ENCODE peak calls at places on chromosomes 11 and 22, in ten cellular contexts. T, H, I, P, B, U, W, E, C and X are unnamed samples.

GRCh38 chr11:110337570-110338193 is 41.3 kb upstream of the RDX start:
- DNase-seq in H (no peak), B (no peak), P (no peak), T (peak; percentile 65), I (no peak), E (no peak), U (peak; percentile 12), W (no peak), C (peak; percentile 49), X (no peak)

GRCh38 chr11:1236316-1237127 is 13.7 kb downstream of the MUC5B start:
- DNase-seq in C (no peak), U (no peak), I (no peak), W (no peak), E (no peak), T (no peak), B (no peak), P (no peak), H (peak; percentile 6), X (peak; percentile 76)

GRCh38 chr22:21074092-21074715 is 28.5 kb downstream of the LRRC74B start:
- DNase-seq in C (peak; percentile 26), T (peak; percentile 57), E (peak; percentile 32), P (no peak), W (no peak), B (no peak), H (no peak), U (peak; percentile 87), I (no peak), X (no peak)

GRCh38 chr11:3809624-3809928 is 1.2 kb downstream of the PGAP2 start:
- DNase-seq in C (no peak), H (no peak), P (no peak), E (no peak), U (no peak), T (no peak), W (no peak), B (no peak), I (no peak), X (no peak)

GRCh38 chr22:27881404-27881803 is 37.7 kb downstream of the PITPNB start:
- DNase-seq in C (no peak), P (peak; percentile 73), T (peak; percentile 48), H (no peak), W (no peak), B (no peak), I (no peak), E (no peak), U (peak; percentile 37), X (no peak)

GRCh38 chr11:114822038-114822437 is 143.7 kb downstream of the NXPE2 start:
- DNase-seq in C (no peak), H (no peak), E (no peak), T (no peak), U (no peak), W (no peak), B (no peak), P (no peak), I (no peak), X (no peak)

GRCh38 chr11:65562788-65563187 is 4.6 kb upstream of the LTBP3 start:
- DNase-seq in T (no peak), H (no peak), E (no peak), P (no peak), W (no peak), C (no peak), B (no peak), U (no peak), I (no peak), X (no peak)

GRCh38 chr11:133058501-133058900 is 473.8 kb downstream of the OPCML start:
- DNase-seq in U (no peak), W (no peak), T (no peak), B (no peak), C (no peak), H (no peak), E (no peak), I (no peak), P (no peak), X (no peak)

GRCh38 chr22:43110927-43111623 is 525 bp downstream of the BIK start:
- DNase-seq in T (no peak), I (peak; percentile 50), W (no peak), P (no peak), H (peak; percentile 33), U (no peak), B (no peak), C (peak; percentile 58), E (no peak), X (no peak)

GRCh38 chr22:38412435-38413084 is 42.4 kb downstream of the KCNJ4 start:
- DNase-seq in C (peak; percentile 46), T (no peak), H (peak; percentile 45), I (peak; percentile 41), E (no peak), W (peak; percentile 44), P (peak; percentile 18), B (peak; percentile 85), U (no peak), X (peak; percentile 82)

GRCh38 chr11:35593143-35593542 is 25.1 kb upstream of the FJX1 start:
- DNase-seq in I (no peak), U (peak; percentile 87), T (peak; percentile 93), E (peak; percentile 44), B (no peak), C (peak; percentile 50), P (no peak), W (no peak), H (no peak), X (no peak)

GRCh38 chr11:120128392-120129172 is 9.3 kb downstream of the TRIM29 start:
- DNase-seq in E (no peak), C (peak; percentile 66), H (no peak), P (peak; percentile 37), T (peak; percentile 11), B (no peak), I (no peak), W (no peak), U (peak; percentile 28), X (peak; percentile 97)

GRCh38 chr22:40415531-40416266 is 45.3 kb downstream of the SGSM3 start:
- DNase-seq in W (no peak), B (peak; percentile 73), C (no peak), E (no peak), U (no peak), P (no peak), I (no peak), H (no peak), T (no peak), X (no peak)

GRCh38 chr11:117877120-117877784 is 794 bp upstream of the FXYD6 start:
- DNase-seq in H (no peak), I (no peak), E (no peak), T (no peak), B (no peak), W (no peak), U (peak; percentile 15), C (no peak), P (no peak), X (no peak)

GRCh38 chr11:70174846-70175764 is 28.0 kb upstream of the FADD start:
- DNase-seq in B (no peak), U (no peak), P (no peak), H (no peak), C (no peak), I (no peak), T (no peak), E (no peak), W (no peak), X (no peak)

GRCh38 chr11:16958833-16959232 is 55.4 kb downstream of the PLEKHA7 start:
- DNase-seq in I (no peak), T (no peak), C (no peak), E (no peak), B (no peak), W (no peak), U (no peak), H (no peak), P (no peak), X (no peak)

GRCh38 chr11:85828640-85828978 is 17.7 kb upstream of the SYTL2 start:
- DNase-seq in U (no peak), B (no peak), P (no peak), H (no peak), E (no peak), C (no peak), I (no peak), W (no peak), T (no peak), X (no peak)

GRCh38 chr11:101169944-101170343 is 40.3 kb upstream of the PGR start:
- DNase-seq in B (no peak), U (no peak), W (no peak), T (no peak), H (no peak), C (no peak), P (no peak), I (no peak), E (no peak), X (no peak)

GRCh38 chr11:34988294-34989255 is 72.2 kb downstream of the PDHX start:
- DNase-seq in U (peak; percentile 34), T (peak; percentile 84), B (peak; percentile 54), W (no peak), H (no peak), P (no peak), E (peak; percentile 12), C (no peak), I (no peak), X (no peak)

GRCh38 chr22:47194476-47195155 is 432.2 kb downstream of the TBC1D22A start:
- DNase-seq in B (no peak), P (peak; percentile 9), I (no peak), U (no peak), H (no peak), E (no peak), C (no peak), W (no peak), T (no peak), X (no peak)

GRCh38 chr22:49760280-49760629 is 67.4 kb downstream of the BRD1 start:
- DNase-seq in H (no peak), E (no peak), I (no peak), B (no peak), U (no peak), T (no peak), C (no peak), W (no peak), P (peak; percentile 10), X (no peak)